ENCODE peak calls at places on chromosomes 5 and 9, in five cellular contexts. T, J, L, Z and X are unnamed samples.

GRCh38 chr5:9790276-9790675 is 160.1 kb upstream of the TAS2R1 start:
- DNase-seq in T (no peak), J (no peak), L (no peak), Z (no peak), X (no peak)

GRCh38 chr9:21854119-21854518 is 51.7 kb downstream of the MTAP start:
- DNase-seq in T (no peak), J (no peak), L (no peak), Z (no peak), X (no peak)

GRCh38 chr9:9170735-9171134 is 1371.2 kb upstream of the DMAC1 start:
- DNase-seq in T (no peak), J (no peak), L (no peak), Z (no peak), X (no peak)

GRCh38 chr5:144191998-144192397 is 21.3 kb downstream of the KCTD16 start:
- DNase-seq in T (peak; percentile 49), J (no peak), L (no peak), Z (no peak), X (no peak)

GRCh38 chr9:4596165-4596922 is 65.8 kb upstream of the PLPP6 start:
- DNase-seq in T (no peak), J (no peak), L (no peak), Z (no peak), X (no peak)

GRCh38 chr5:153211052-153211451 is 279.4 kb upstream of the GRIA1 start:
- DNase-seq in T (no peak), J (no peak), L (no peak), Z (no peak), X (no peak)

GRCh38 chr9:34664281-34665108 is 2.0 kb upstream of the CCL27 start:
- DNase-seq in T (peak; percentile 94), J (peak; percentile 87), L (peak; percentile 70), Z (peak; percentile 91), X (peak; percentile 74)

GRCh38 chr9:129597355-129598088 is 23.4 kb downstream of the C9orf50 start:
- DNase-seq in T (peak; percentile 61), J (peak; percentile 66), L (no peak), Z (peak; percentile 77), X (peak; percentile 70)

GRCh38 chr9:123584202-123585176 is 228.5 kb downstream of the CRB2 start:
- DNase-seq in T (no peak), J (no peak), L (no peak), Z (no peak), X (no peak)

GRCh38 chr5:171908638-171909037 is 97.8 kb downstream of the FBXW11 start:
- DNase-seq in T (no peak), J (no peak), L (no peak), Z (no peak), X (no peak)

GRCh38 chr5:32261198-32261597 is 51.5 kb downstream of the MTMR12 start:
- DNase-seq in T (no peak), J (no peak), L (no peak), Z (no peak), X (no peak)

GRCh38 chr9:113588242-113588810 is 124.8 kb downstream of the RGS3 start:
- DNase-seq in T (no peak), J (peak; percentile 18), L (no peak), Z (no peak), X (no peak)

GRCh38 chr5:80825780-80826460 is 134.2 kb upstream of the RASGRF2 start:
- DNase-seq in T (no peak), J (no peak), L (no peak), Z (no peak), X (no peak)

GRCh38 chr5:152290181-152290580 is 114.9 kb downstream of the NMUR2 start:
- DNase-seq in T (no peak), J (no peak), L (no peak), Z (no peak), X (no peak)

GRCh38 chr9:120765910-120766309 is 27.3 kb downstream of the FBXW2 start:
- DNase-seq in T (no peak), J (no peak), L (no peak), Z (no peak), X (no peak)

GRCh38 chr5:66596791-66597757 is 881 bp downstream of the MAST4 start:
- DNase-seq in T (peak; percentile 6), J (peak; percentile 47), L (no peak), Z (peak; percentile 42), X (peak; percentile 56)

GRCh38 chr5:909994-910768 is 17.5 kb downstream of the TRIP13 start:
- DNase-seq in T (no peak), J (no peak), L (no peak), Z (no peak), X (no peak)

GRCh38 chr5:43294226-43294625 is 19.0 kb downstream of the HMGCS1 start:
- DNase-seq in T (no peak), J (no peak), L (no peak), Z (no peak), X (no peak)

GRCh38 chr9:121445986-121446385 is 53.7 kb downstream of the GGTA1 start:
- DNase-seq in T (no peak), J (no peak), L (no peak), Z (no peak), X (no peak)

GRCh38 chr9:126612329-126612812 is 1.4 kb upstream of the LMX1B start:
- DNase-seq in T (no peak), J (no peak), L (no peak), Z (no peak), X (peak; percentile 72)

GRCh38 chr5:159231167-159231566 is 21.8 kb upstream of the RNF145 start:
- DNase-seq in T (no peak), J (no peak), L (no peak), Z (no peak), X (no peak)

GRCh38 chr9:76562511-76562911 is 103.5 kb downstream of the GCNT1 start:
- DNase-seq in T (no peak), J (no peak), L (no peak), Z (no peak), X (no peak)

GRCh38 chr9:581673-582497 is 259.6 kb upstream of the DMRT1 start:
- DNase-seq in T (no peak), J (peak; percentile 55), L (no peak), Z (no peak), X (no peak)

GRCh38 chr5:16886793-16887345 is 49.2 kb downstream of the MYO10 start:
- DNase-seq in T (no peak), J (no peak), L (no peak), Z (no peak), X (no peak)

GRCh38 chr9:7935666-7936065 is 136.1 kb upstream of the DMAC1 start:
- DNase-seq in T (no peak), J (no peak), L (no peak), Z (no peak), X (no peak)

GRCh38 chr5:169719360-169720314 is 82.6 kb downstream of the DOCK2 start:
- DNase-seq in T (no peak), J (no peak), L (no peak), Z (no peak), X (no peak)

GRCh38 chr9:126480810-126481209 is 132.9 kb upstream of the LMX1B start:
- DNase-seq in T (no peak), J (no peak), L (no peak), Z (no peak), X (no peak)

GRCh38 chr5:118249386-118249785 is 739.0 kb downstream of the DTWD2 start:
- DNase-seq in T (no peak), J (no peak), L (no peak), Z (no peak), X (no peak)

GRCh38 chr9:96009690-96010477 is 134.4 kb downstream of the ERCC6L2 start:
- DNase-seq in T (no peak), J (no peak), L (no peak), Z (no peak), X (no peak)

GRCh38 chr9:16254674-16255073 is 615.8 kb downstream of the BNC2 start:
- DNase-seq in T (no peak), J (no peak), L (no peak), Z (no peak), X (no peak)
- H3K27ac ChIP-seq in T (no peak overlapping the region), J (no peak overlapping the region), L (no peak overlapping the region), Z (no peak overlapping the region), X (no peak overlapping the region)

GRCh38 chr9:22863106-22863505 is 416.5 kb downstream of the DMRTA1 start:
- DNase-seq in T (no peak), J (no peak), L (no peak), Z (no peak), X (peak; percentile 76)

GRCh38 chr9:22863736-22864135 is 417.1 kb downstream of the DMRTA1 start:
- DNase-seq in T (no peak), J (no peak), L (no peak), Z (no peak), X (no peak)
- H3K9me3 ChIP-seq in T (no peaks in the 10 kb centered on the region), J (no peaks in the 10 kb centered on the region), L (no peaks in the 10 kb centered on the region), Z (no peaks in the 10 kb centered on the region), X (no peaks in the 10 kb centered on the region)

GRCh38 chr5:150142800-150143724 is 12.6 kb downstream of the PDGFRB start:
- DNase-seq in T (peak; percentile 85), J (no peak), L (no peak), Z (peak; percentile 59), X (peak; percentile 76)
- H3K4me1 ChIP-seq in T (peaks cover 62% of the 10 kb centered on the region), J (peaks cover 4% of the 10 kb centered on the region), L (peaks cover 10% of the 10 kb centered on the region), Z (no peaks in the 10 kb centered on the region), X (peaks cover 17% of the 10 kb centered on the region)

GRCh38 chr5:36202521-36202961 is 39.2 kb downstream of the NADK2 start:
- DNase-seq in T (no peak), J (no peak), L (no peak), Z (no peak), X (no peak)
- H3K27ac ChIP-seq in T (no peak overlapping the region), J (no peak overlapping the region), L (no peak overlapping the region), Z (no peak overlapping the region), X (no peak overlapping the region)

GRCh38 chr5:178899289-178899688 is 3.6 kb downstream of the ZFP2 start:
- DNase-seq in T (no peak), J (no peak), L (no peak), Z (no peak), X (no peak)

DNA sequence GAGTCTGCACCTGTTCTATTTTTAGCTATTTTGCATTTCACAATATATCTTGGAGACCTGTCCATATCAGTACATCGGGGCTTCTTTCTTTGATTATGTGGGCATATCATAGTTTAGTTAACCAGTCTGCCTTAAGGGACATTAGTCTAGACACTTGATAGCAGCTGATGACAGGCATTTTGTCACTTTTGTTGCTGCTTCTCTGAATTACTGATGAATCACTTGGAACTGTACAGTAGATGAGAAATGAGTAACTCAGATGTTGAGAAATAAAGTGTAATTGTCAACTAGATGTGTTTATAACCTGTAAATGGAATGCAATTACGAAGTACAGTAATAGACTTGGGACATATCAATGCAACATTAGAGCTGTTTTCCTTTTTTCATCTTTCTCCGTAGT is 7.1 kb downstream of the ZFP2 start:
- DNase-seq in T (no peak), J (no peak), L (no peak), Z (no peak), X (no peak)
- H3K9me3 ChIP-seq in T (peaks cover 76% of the 10 kb centered on the region), J (no peaks in the 10 kb centered on the region), L (no peaks in the 10 kb centered on the region), Z (no peaks in the 10 kb centered on the region), X (no peaks in the 10 kb centered on the region)